ENCODE peak calls at places on chromosomes 2 and 18, in four cellular contexts. One of them, this sample, is unnamed.

GRCh38 chr2:101823347-101823791 is 125.9 kb downstream of the MAP4K4 start:
- DNase-seq in neural progenitor cell: peak; percentile 80
- DNase-seq in AG09309: no peak
- DNase-seq in C1 segment of cervical spinal cord: peak; percentile 34
- DNase-seq in this sample: peak; percentile 86

GRCh38 chr2:223109341-223109740 is 57.4 kb downstream of the KCNE4 start:
- DNase-seq in neural progenitor cell: no peak
- DNase-seq in AG09309: peak; percentile 57
- DNase-seq in C1 segment of cervical spinal cord: no peak
- DNase-seq in this sample: no peak

GRCh38 chr2:88187038-88187676 is 17.0 kb downstream of the THNSL2 start:
- DNase-seq in neural progenitor cell: peak; percentile 91
- DNase-seq in AG09309: no peak
- DNase-seq in C1 segment of cervical spinal cord: peak; percentile 7
- DNase-seq in this sample: peak; percentile 92

GRCh38 chr2:152336854-152337510 is 2.0 kb downstream of the FMNL2 start:
- DNase-seq in neural progenitor cell: peak; percentile 56
- DNase-seq in AG09309: no peak
- DNase-seq in C1 segment of cervical spinal cord: peak; percentile 80
- DNase-seq in this sample: peak; percentile 68

GRCh38 chr2:46983065-46983801 is 67.6 kb upstream of the MCFD2 start:
- DNase-seq in neural progenitor cell: no peak
- DNase-seq in AG09309: no peak
- DNase-seq in C1 segment of cervical spinal cord: peak; percentile 29
- DNase-seq in this sample: no peak

GRCh38 chr2:72999729-73000725 is 71.5 kb downstream of the SFXN5 start:
- DNase-seq in neural progenitor cell: no peak
- DNase-seq in AG09309: no peak
- DNase-seq in C1 segment of cervical spinal cord: no peak
- DNase-seq in this sample: peak; percentile 70

GRCh38 chr2:225367482-225367881 is 32.0 kb upstream of the NYAP2 start:
- DNase-seq in neural progenitor cell: no peak
- DNase-seq in AG09309: no peak
- DNase-seq in C1 segment of cervical spinal cord: no peak
- DNase-seq in this sample: peak; percentile 83

GRCh38 chr2:187783446-187783845 is 229.2 kb upstream of the TFPI start:
- DNase-seq in neural progenitor cell: no peak
- DNase-seq in AG09309: no peak
- DNase-seq in C1 segment of cervical spinal cord: no peak
- DNase-seq in this sample: no peak

GRCh38 chr2:71453404-71454220 is at the start of gene DYSF:
- DNase-seq in neural progenitor cell: peak; percentile 88
- DNase-seq in AG09309: no peak
- DNase-seq in C1 segment of cervical spinal cord: no peak
- DNase-seq in this sample: peak; percentile 90

GRCh38 chr2:230905448-230906430 is 19.3 kb downstream of the GPR55 start:
- DNase-seq in neural progenitor cell: peak; percentile 43
- DNase-seq in AG09309: no peak
- DNase-seq in C1 segment of cervical spinal cord: no peak
- DNase-seq in this sample: peak; percentile 95

GRCh38 chr18:28736223-28736622 is 559.3 kb upstream of the CDH2 start:
- DNase-seq in neural progenitor cell: no peak
- DNase-seq in AG09309: no peak
- DNase-seq in C1 segment of cervical spinal cord: no peak
- DNase-seq in this sample: no peak

GRCh38 chr2:230899287-230899686 is 25.8 kb downstream of the GPR55 start:
- DNase-seq in neural progenitor cell: peak; percentile 39
- DNase-seq in AG09309: no peak
- DNase-seq in C1 segment of cervical spinal cord: no peak
- DNase-seq in this sample: peak; percentile 62

GRCh38 chr2:236054661-236055060 is 113.5 kb downstream of the GBX2 start:
- DNase-seq in neural progenitor cell: no peak
- DNase-seq in AG09309: no peak
- DNase-seq in C1 segment of cervical spinal cord: no peak
- DNase-seq in this sample: no peak

GRCh38 chr2:12763486-12763885 is 46.8 kb downstream of the TRIB2 start:
- DNase-seq in neural progenitor cell: no peak
- DNase-seq in AG09309: no peak
- DNase-seq in C1 segment of cervical spinal cord: no peak
- DNase-seq in this sample: no peak

GRCh38 chr2:99851811-99852210 is 290.6 kb downstream of the AFF3 start:
- DNase-seq in neural progenitor cell: no peak
- DNase-seq in AG09309: no peak
- DNase-seq in C1 segment of cervical spinal cord: no peak
- DNase-seq in this sample: no peak

GRCh38 chr2:64699712-64700111 is 46.0 kb upstream of the SERTAD2 start:
- DNase-seq in neural progenitor cell: no peak
- DNase-seq in AG09309: no peak
- DNase-seq in C1 segment of cervical spinal cord: no peak
- DNase-seq in this sample: no peak

GRCh38 chr18:25281522-25281921 is 70.4 kb downstream of the ZNF521 start:
- DNase-seq in neural progenitor cell: no peak
- DNase-seq in AG09309: no peak
- DNase-seq in C1 segment of cervical spinal cord: no peak
- DNase-seq in this sample: no peak

GRCh38 chr18:70419526-70419925 is 130.7 kb downstream of the SOCS6 start:
- DNase-seq in neural progenitor cell: no peak
- DNase-seq in AG09309: peak; percentile 66
- DNase-seq in C1 segment of cervical spinal cord: no peak
- DNase-seq in this sample: no peak

GRCh38 chr2:11127791-11128190 is 27.5 kb upstream of the SLC66A3 start:
- DNase-seq in neural progenitor cell: no peak
- DNase-seq in AG09309: no peak
- DNase-seq in C1 segment of cervical spinal cord: no peak
- DNase-seq in this sample: no peak

GRCh38 chr2:220259656-220260055 is 632.2 kb downstream of the SLC4A3 start:
- DNase-seq in neural progenitor cell: no peak
- DNase-seq in AG09309: no peak
- DNase-seq in C1 segment of cervical spinal cord: no peak
- DNase-seq in this sample: no peak

GRCh38 chr18:25278415-25278814 is 73.6 kb downstream of the ZNF521 start:
- DNase-seq in neural progenitor cell: no peak
- DNase-seq in AG09309: no peak
- DNase-seq in C1 segment of cervical spinal cord: no peak
- DNase-seq in this sample: no peak

GRCh38 chr2:178163395-178163794 is 30.9 kb upstream of the OSBPL6 start:
- DNase-seq in neural progenitor cell: no peak
- DNase-seq in AG09309: no peak
- DNase-seq in C1 segment of cervical spinal cord: no peak
- DNase-seq in this sample: no peak

GRCh38 chr2:171964328-171964727 is 35.4 kb upstream of the METAP1D start:
- DNase-seq in neural progenitor cell: no peak
- DNase-seq in AG09309: no peak
- DNase-seq in C1 segment of cervical spinal cord: no peak
- DNase-seq in this sample: no peak